ENCODE peak calls at places on chromosomes 11 and 22, in seven cellular contexts. Q, C, F, U, X, D and L are unnamed samples.
A peak's percentile ranks its signal among the peaks of the same experiment; 100 is the strongest.

GRCh38 chr11:1832989-1833365 is 1.8 kb upstream of the SYT8 start:
- DNase-seq in U (no peak), Q (no peak), F (no peak), D (no peak), C (no peak), X (no peak), L (no peak)

GRCh38 chr11:100939581-100939980 is 190.0 kb downstream of the PGR start:
- DNase-seq in F (no peak), D (peak; percentile 19), Q (peak; percentile 16), U (no peak), C (no peak), X (no peak), L (no peak)

GRCh38 chr11:1571760-1572199 is 291 bp downstream of the DUSP8 start:
- DNase-seq in U (peak; percentile 22), X (no peak), F (no peak), Q (no peak), D (no peak), C (no peak), L (no peak)

GRCh38 chr11:86388198-86388597 is 13.5 kb downstream of the CCDC81 start:
- DNase-seq in Q (no peak), C (no peak), D (no peak), U (no peak), X (no peak), F (no peak), L (no peak)

GRCh38 chr22:19222242-19223005 is 43.9 kb upstream of the SLC25A1 start:
- DNase-seq in C (no peak), X (no peak), Q (no peak), U (no peak), F (no peak), D (no peak), L (no peak)

GRCh38 chr11:47392546-47393162 is 14.3 kb upstream of the SPI1 start:
- DNase-seq in Q (no peak), X (no peak), U (no peak), C (no peak), D (no peak), F (no peak), L (no peak)

GRCh38 chr11:37712246-37712645 is 1114.2 kb upstream of the RAG2 start:
- DNase-seq in D (peak; percentile 31), Q (no peak), X (no peak), C (no peak), F (no peak), U (no peak), L (no peak)

GRCh38 chr11:15346907-15347306 is 232.2 kb downstream of the INSC start:
- DNase-seq in D (no peak), C (no peak), Q (peak; percentile 2), U (no peak), F (no peak), X (no peak), L (no peak)

GRCh38 chr22:49724893-49725489 is 102.7 kb downstream of the BRD1 start:
- DNase-seq in F (no peak), D (peak; percentile 45), C (peak; percentile 17), U (peak; percentile 24), X (no peak), Q (peak; percentile 11), L (no peak)

GRCh38 chr22:31049815-31050420 is 31.2 kb upstream of the SMTN start:
- DNase-seq in D (peak; percentile 45), Q (no peak), X (no peak), F (no peak), U (no peak), C (no peak), L (no peak)

GRCh38 chr22:17443413-17444203 is 74.3 kb downstream of the CECR2 start:
- DNase-seq in C (no peak), X (no peak), F (no peak), Q (peak; percentile 11), D (no peak), U (no peak), L (no peak)

GRCh38 chr22:21068681-21069276 is 23.0 kb downstream of the LRRC74B start:
- DNase-seq in C (no peak), F (no peak), Q (no peak), X (no peak), D (no peak), U (no peak), L (no peak)

GRCh38 chr22:44600386-44600785 is 101.6 kb upstream of the PRR5 start:
- DNase-seq in X (no peak), D (no peak), F (no peak), C (no peak), Q (no peak), U (no peak), L (no peak)

GRCh38 chr22:46845281-46846153 is 83.1 kb downstream of the TBC1D22A start:
- DNase-seq in X (no peak), F (no peak), D (peak; percentile 78), U (no peak), Q (peak; percentile 68), C (no peak), L (no peak)

GRCh38 chr22:31497148-31497938 is 1.0 kb downstream of the SFI1 start:
- DNase-seq in U (no peak), X (no peak), D (no peak), F (no peak), Q (no peak), C (no peak), L (no peak)

GRCh38 chr11:118615282-118615979 is 8.0 kb downstream of the PHLDB1 start:
- DNase-seq in U (no peak), X (no peak), Q (no peak), C (no peak), F (no peak), D (no peak), L (no peak)

GRCh38 chr22:38163844-38164577 is 17.6 kb downstream of the PLA2G6 start:
- DNase-seq in Q (no peak), U (no peak), F (no peak), D (no peak), X (no peak), C (no peak), L (no peak)

GRCh38 chr22:40414838-40415505 is 44.6 kb downstream of the SGSM3 start:
- DNase-seq in U (no peak), Q (no peak), X (no peak), D (no peak), C (no peak), F (no peak), L (no peak)

GRCh38 chr22:36746571-36746970 is 29.3 kb downstream of the IFT27 start:
- DNase-seq in D (no peak), Q (no peak), X (no peak), C (no peak), F (no peak), U (no peak), L (no peak)

GRCh38 chr11:45411221-45411946 is 125.2 kb upstream of the SYT13 start:
- DNase-seq in Q (peak; percentile 47), D (peak; percentile 47), C (no peak), X (no peak), F (no peak), U (no peak), L (no peak)

GRCh38 chr11:128290106-128290840 is 297.1 kb downstream of the ETS1 start:
- DNase-seq in D (peak; percentile 90), X (no peak), F (peak; percentile 83), Q (peak; percentile 88), U (peak; percentile 14), C (peak; percentile 45), L (peak; percentile 88)

GRCh38 chr11:101444164-101444563 is 139.6 kb downstream of the TRPC6 start:
- DNase-seq in U (no peak), D (peak; percentile 17), X (no peak), Q (peak; percentile 16), F (no peak), C (peak; percentile 9), L (no peak)

GRCh38 chr22:11627798-11628650 is 3900.0 kb upstream of the OR11H1 start:
- DNase-seq in C (no peak), U (no peak), D (no peak), X (no peak), F (no peak), Q (no peak), L (no peak)

DNA sequence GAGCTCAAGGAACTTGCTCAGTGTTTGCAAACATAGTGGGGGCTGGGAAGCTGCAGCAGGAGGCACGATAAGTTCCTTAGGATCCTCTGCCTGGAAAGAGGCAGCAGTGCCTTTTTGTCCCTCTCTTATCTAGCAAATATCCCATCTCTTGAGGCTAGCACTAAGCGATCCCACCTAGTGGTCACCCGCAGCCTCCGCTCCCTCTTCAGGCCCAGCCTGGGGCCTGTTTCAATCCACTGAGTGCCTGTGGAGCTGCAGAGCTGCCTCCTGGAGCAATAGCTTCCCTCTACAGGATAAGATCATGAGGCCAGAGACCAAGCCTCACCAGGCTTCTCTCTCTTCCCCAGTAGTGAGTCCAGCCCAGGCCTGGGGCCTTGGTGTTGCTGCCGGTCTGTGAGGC is 65.8 kb downstream of the SLC22A12 start:
- DNase-seq in U (no peak), Q (no peak), D (no peak), X (no peak), C (no peak), F (no peak), L (no peak)
- TF ChIP-seq CTCF in U (no peak), Q (no peak), D (no peak), X (no peak), C (no peak), F (no peak), L (no peak)

DNA sequence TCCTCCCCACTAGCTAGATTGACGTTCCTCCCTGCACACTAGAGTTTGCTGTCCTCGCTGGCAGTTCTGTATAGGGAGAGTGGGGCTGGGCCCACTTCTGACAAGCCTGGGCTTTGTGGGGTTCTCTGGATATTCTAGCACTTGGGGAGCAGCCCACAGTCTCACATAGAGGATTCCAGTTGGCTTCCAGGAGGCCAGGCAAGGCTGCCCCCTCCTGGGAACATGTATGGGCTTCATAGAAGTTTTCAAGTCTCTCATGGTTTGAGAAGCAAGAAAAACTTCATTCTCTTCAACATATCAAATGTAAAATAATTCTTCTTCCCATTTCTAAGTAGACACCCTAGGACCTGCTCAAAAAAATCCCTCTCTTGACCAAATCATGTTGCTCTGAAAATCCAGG is 87.5 kb downstream of the NAV2 start:
- DNase-seq in F (no peak), X (no peak), Q (no peak), U (no peak), D (peak; percentile 34), C (no peak), L (no peak)
- TF ChIP-seq CTCF in F (peak; percentile 51), X (no peak), Q (peak; percentile 34), U (no peak), D (peak; percentile 37), C (no peak), L (peak; percentile 35)

DNA sequence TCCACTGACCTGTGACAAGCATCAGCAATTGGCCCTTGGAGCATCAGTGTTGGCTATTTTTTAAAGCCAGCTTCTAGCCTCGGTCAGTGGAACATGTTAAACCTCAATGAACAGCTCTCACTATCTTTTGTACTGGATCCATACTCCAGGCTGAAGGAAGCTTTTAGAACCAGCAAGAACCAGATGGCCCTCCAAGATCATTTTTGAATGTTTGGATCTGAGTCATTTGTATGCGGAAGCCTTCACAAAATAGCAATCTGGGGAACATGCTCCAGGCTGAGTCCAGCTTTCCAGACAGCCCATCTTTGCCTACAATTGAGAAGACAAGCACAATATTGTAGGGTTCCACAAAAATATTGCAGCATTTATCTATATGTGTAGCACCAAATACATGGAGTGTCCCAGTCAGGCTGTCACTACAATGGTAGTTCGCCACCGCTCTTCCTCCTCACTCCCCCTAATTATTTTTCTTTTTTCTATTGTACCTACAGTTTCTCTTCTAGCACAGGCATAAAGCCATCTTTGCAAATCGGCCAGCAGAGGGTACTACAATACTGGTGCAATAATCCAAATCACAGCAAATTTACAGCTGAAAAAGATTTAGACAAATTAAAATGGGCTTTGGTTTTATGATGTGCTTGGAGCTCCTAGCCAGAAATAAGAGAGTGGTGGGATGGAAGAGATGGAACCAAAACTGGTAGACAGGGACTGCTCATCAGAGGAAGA is 177.4 kb upstream of the BLID start:
- DNase-seq in C (no peak), Q (peak; percentile 20), X (no peak), U (no peak), D (peak; percentile 49), F (no peak), L (no peak)
- TF ChIP-seq CTCF in C (no peak), Q (peak; percentile 22), X (no peak), U (no peak), D (peak; percentile 6), F (peak; percentile 31), L (peak; percentile 37)

GRCh38 chr11:115984228-115984627 is 480.0 kb upstream of the CADM1 start:
- DNase-seq in D (no peak), U (no peak), X (no peak), C (no peak), F (no peak), Q (no peak), L (no peak)
- TF ChIP-seq CTCF in D (no peak), U (no peak), X (no peak), C (no peak), F (no peak), Q (no peak), L (no peak)